ENCODE peak calls at places on chromosomes 3 and 15, in ten cellular contexts. Q is CD4-positive, alpha-beta memory T cell; G is prostate gland; E is CD8-positive, alpha-beta T cell; L is aorta; W is fibroblast of lung; J is upper lobe of right lung; V is adipocyte; T is psoas muscle; O is GM23248. I is an unnamed sample. For H3K4me1, the result is how much of the 10 kb centered on the place peaks cover.

GRCh38 chr3:122957707-122958210 is 69.8 kb downstream of the SEMA5B start:
- DNase-seq in L (peak), J (peak), G (peak), W (no peak), E (no peak), O (no peak), V (no peak), Q (no peak), T (no peak), I (peak)

GRCh38 chr3:172142074-172143059 is 103.0 kb downstream of the FNDC3B start:
- DNase-seq in L (no peak), J (no peak), O (peak), G (no peak), V (peak), E (no peak), Q (no peak), W (peak), T (no peak), I (no peak)

GRCh38 chr3:131526801-131527347 is 24.1 kb upstream of the MRPL3 start:
- DNase-seq in V (peak), J (peak), L (peak), Q (no peak), O (peak), E (no peak), T (peak), W (peak), G (peak), I (peak)

GRCh38 chr3:64691051-64691450 is 3.3 kb upstream of the ADAMTS9 start:
- DNase-seq in Q (no peak), E (no peak), O (peak), G (no peak), V (no peak), W (peak), J (no peak), T (no peak), L (no peak), I (no peak)

GRCh38 chr3:64047214-64047613 is 23.9 kb upstream of the PSMD6 start:
- DNase-seq in W (no peak), L (no peak), O (no peak), Q (no peak), J (no peak), E (no peak), G (no peak), V (no peak), T (no peak), I (no peak)

GRCh38 chr3:119589087-119589773 is 8.5 kb upstream of the PLA1A start:
- DNase-seq in E (no peak), Q (no peak), L (no peak), J (no peak), V (no peak), W (no peak), O (no peak), G (no peak), T (no peak), I (no peak)

GRCh38 chr3:72675243-72675642 is 173.0 kb downstream of the SHQ1 start:
- DNase-seq in J (no peak), E (no peak), Q (no peak), G (no peak), O (peak), W (no peak), V (no peak), T (no peak), L (no peak), I (no peak)

GRCh38 chr3:168002786-168003368 is 92.8 kb downstream of the GOLIM4 start:
- DNase-seq in L (no peak), O (peak), E (no peak), W (peak), T (no peak), G (no peak), Q (no peak), J (no peak), V (no peak), I (no peak)

GRCh38 chr15:100334456-100334855 is 7.3 kb downstream of the ADAMTS17 start:
- DNase-seq in O (no peak), E (no peak), L (no peak), Q (no peak), W (no peak), V (no peak), G (no peak), T (no peak), J (no peak), I (no peak)

GRCh38 chr3:127820871-127821853 is 1.2 kb downstream of the MGLL start:
- DNase-seq in J (peak), G (peak), V (peak), W (peak), T (peak), Q (no peak), E (no peak), O (peak), L (peak), I (peak)

GRCh38 chr3:185199671-185200070 is 46.8 kb upstream of the C3orf70 start:
- DNase-seq in W (no peak), G (no peak), L (no peak), O (no peak), T (no peak), J (no peak), Q (no peak), V (no peak), E (no peak), I (no peak)

GRCh38 chr3:81951106-81951505 is 189.7 kb upstream of the GBE1 start:
- DNase-seq in W (no peak), V (no peak), G (no peak), E (no peak), T (no peak), L (no peak), O (no peak), J (no peak), Q (no peak), I (no peak)

GRCh38 chr3:183638092-183638644 is 2.7 kb downstream of the KLHL24 start:
- DNase-seq in T (no peak), J (no peak), Q (no peak), V (peak), E (no peak), O (no peak), G (no peak), W (peak), L (no peak), I (no peak)

GRCh38 chr3:158743280-158743663 is 11.0 kb upstream of the RARRES1 start:
- DNase-seq in G (no peak), W (no peak), V (no peak), O (no peak), Q (no peak), T (no peak), L (no peak), J (no peak), E (no peak), I (no peak)

GRCh38 chr3:187027531-187027936 is 97.2 kb downstream of the ST6GAL1 start:
- DNase-seq in V (no peak), W (no peak), J (no peak), O (no peak), G (no peak), E (peak), T (no peak), Q (peak), L (no peak), I (no peak)

GRCh38 chr3:57130426-57131209 is 34.5 kb downstream of the IL17RD start:
- DNase-seq in V (no peak), E (no peak), Q (no peak), L (no peak), J (no peak), G (no peak), O (no peak), W (no peak), T (peak), I (peak)

GRCh38 chr3:124772081-124772831 is 42.0 kb downstream of the UMPS start:
- DNase-seq in W (peak), T (peak), V (peak), L (peak), E (no peak), Q (no peak), J (no peak), O (peak), G (no peak), I (no peak)

GRCh38 chr3:154148541-154148940 is 27.4 kb downstream of the ARHGEF26 start:
- DNase-seq in L (no peak), T (no peak), Q (no peak), E (no peak), W (no peak), G (no peak), J (no peak), O (no peak), V (no peak), I (no peak)

GRCh38 chr3:119579366-119580147 is at the start of gene ADPRH:
- DNase-seq in V (peak), O (peak), T (peak), W (peak), E (peak), L (peak), J (peak), Q (peak), G (peak), I (peak)

GRCh38 chr3:157126365-157126764 is 33.6 kb downstream of the CCNL1 start:
- DNase-seq in G (no peak), O (no peak), E (no peak), T (no peak), J (no peak), L (no peak), W (no peak), Q (no peak), V (no peak), I (no peak)
- H3K4me1 ChIP-seq in G (under half), O (under half), E (under half), T (under half), J (under half), L (under half), W (under half), Q (under half), V (half or more), I (under half)

GRCh38 chr3:10703875-10704274 is 112.2 kb upstream of the SLC6A11 start:
- DNase-seq in O (peak), T (no peak), E (no peak), Q (no peak), V (peak), W (peak), L (no peak), J (no peak), G (no peak), I (no peak)
- H3K4me1 ChIP-seq in O (under half), T (under half), E (under half), Q (under half), V (under half), W (under half), L (under half), J (under half), G (under half), I (under half)

GRCh38 chr3:194472290-194472920 is 14.4 kb downstream of the ATP13A3 start:
- DNase-seq in L (no peak), T (no peak), O (peak), Q (peak), E (no peak), W (peak), V (peak), J (no peak), G (peak), I (no peak)
- H3K4me1 ChIP-seq in L (under half), T (under half), O (half or more), Q (under half), E (under half), W (under half), V (half or more), J (under half), G (under half), I (half or more)

GRCh38 chr3:126490619-126491018 is 14.9 kb upstream of the ZXDC start:
- DNase-seq in W (no peak), T (no peak), L (no peak), J (no peak), Q (no peak), O (no peak), V (no peak), G (no peak), E (no peak), I (no peak)
- H3K4me1 ChIP-seq in W (under half), T (under half), L (under half), J (under half), Q (under half), O (under half), V (under half), G (under half), E (under half), I (under half)

DNA sequence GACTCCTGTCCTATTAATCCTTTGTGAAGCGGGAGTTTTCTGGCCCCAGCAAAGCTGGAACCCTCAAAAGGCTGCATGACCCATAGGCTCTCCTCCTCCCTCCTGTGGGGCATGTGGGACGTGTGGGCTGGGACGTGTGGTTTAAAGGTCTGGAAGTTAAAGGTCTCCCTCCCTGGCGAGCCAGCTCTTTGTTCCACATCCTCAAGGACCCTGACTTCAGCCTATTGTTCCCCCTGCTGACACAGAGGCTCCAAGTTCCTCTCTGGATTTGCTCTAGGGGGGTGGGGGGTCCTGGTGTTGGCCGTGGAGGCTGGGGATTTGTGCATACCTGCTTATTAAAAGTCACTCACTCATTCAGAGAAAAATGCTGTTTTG is 44.2 kb downstream of the SMAD6 start:
- DNase-seq in W (no peak), E (no peak), Q (no peak), G (no peak), O (no peak), V (no peak), L (peak), T (no peak), J (no peak), I (no peak)
- H3K4me1 ChIP-seq in W (under half), E (under half), Q (under half), G (under half), O (half or more), V (half or more), L (under half), T (under half), J (half or more), I (half or more)

GRCh38 chr15:40329804-40330203 is 6.3 kb downstream of the INAFM2 start:
- DNase-seq in L (peak), T (no peak), W (no peak), O (peak), Q (no peak), E (no peak), G (no peak), V (no peak), J (no peak), I (no peak)

GRCh38 chr15:40330368-40330836 is 6.9 kb downstream of the INAFM2 start:
- DNase-seq in O (peak), L (peak), V (no peak), G (no peak), Q (no peak), W (peak), T (no peak), E (no peak), J (peak), I (no peak)

GRCh38 chr15:40331026-40331425 is 7.5 kb downstream of the INAFM2 start:
- DNase-seq in J (no peak), W (no peak), G (no peak), Q (no peak), T (no peak), V (no peak), L (peak), E (no peak), O (no peak), I (no peak)

GRCh38 chr15:40332138-40332781 is 8.5 kb downstream of the CCDC9B start:
- DNase-seq in L (peak), V (no peak), Q (no peak), O (no peak), W (no peak), G (no peak), E (no peak), J (no peak), T (no peak), I (no peak)

GRCh38 chr15:40331637-40332036 is 8.1 kb downstream of the INAFM2 start:
- DNase-seq in Q (no peak), W (no peak), V (no peak), E (no peak), G (no peak), L (peak), T (no peak), O (no peak), J (no peak), I (no peak)
- H3K4me1 ChIP-seq in Q (under half), W (under half), V (half or more), E (under half), G (under half), L (under half), T (half or more), O (under half), J (half or more), I (half or more)

GRCh38 chr3:45985532-45986302 is 9.9 kb downstream of the FYCO1 start:
- DNase-seq in J (no peak), G (no peak), W (peak), O (peak), T (no peak), V (no peak), Q (no peak), E (no peak), L (no peak), I (no peak)
- H3K4me1 ChIP-seq in J (half or more), G (under half), W (half or more), O (half or more), T (half or more), V (half or more), Q (half or more), E (under half), L (under half), I (half or more)